ENCODE peak calls at places on chromosome 19, in seven cellular contexts. K is H1, R is neuronal stem cell, F is IMR-90, V is H9, A is mesendoderm, C is trophoblast cell. Z is an unnamed sample.

GRCh38 chr19:6717441-6717971 is 2.9 kb downstream of the C3 start:
- DNase-seq in K (no peak), R (no peak), F (no peak), V (peak; percentile 46), A (peak; percentile 66), C (no peak), Z (peak; percentile 13)

GRCh38 chr19:38285567-38285966 is 18.5 kb upstream of the C19orf33 start:
- DNase-seq in K (no peak), R (no peak), F (peak; percentile 62), V (no peak), A (no peak), C (no peak), Z (no peak)

GRCh38 chr19:29805026-29805925 is 6.5 kb upstream of the CCNE1 start:
- DNase-seq in K (no peak), R (no peak), F (peak; percentile 10), V (no peak), A (no peak), C (peak; percentile 33), Z (peak; percentile 14)

GRCh38 chr19:24069907-24070657 is 16.9 kb upstream of the ZNF254 start:
- DNase-seq in K (no peak), R (no peak), F (peak; percentile 47), V (no peak), A (no peak), C (no peak), Z (no peak)

GRCh38 chr19:13164370-13165090 is 14.3 kb downstream of the IER2 start:
- DNase-seq in K (peak; percentile 89), R (peak; percentile 80), F (peak; percentile 61), V (peak; percentile 100), A (peak; percentile 99), C (peak; percentile 31), Z (peak; percentile 65)

GRCh38 chr19:44476559-44477408 is 23.5 kb downstream of the ZNF180 start:
- DNase-seq in K (no peak), R (no peak), F (peak; percentile 15), V (no peak), A (peak; percentile 55), C (peak; percentile 5), Z (peak; percentile 30)

GRCh38 chr19:30423481-30423880 is 51.3 kb downstream of the ZNF536 start:
- DNase-seq in K (no peak), R (no peak), F (no peak), V (no peak), A (no peak), C (no peak), Z (no peak)

GRCh38 chr19:38303517-38304351 is at the start of gene C19orf33:
- DNase-seq in K (peak; percentile 69), R (no peak), F (no peak), V (peak; percentile 85), A (peak; percentile 71), C (peak; percentile 71), Z (no peak)

GRCh38 chr19:56839665-56840451 is 668 bp downstream of the PEG3 start:
- DNase-seq in K (no peak), R (peak; percentile 92), F (no peak), V (no peak), A (peak; percentile 99), C (peak; percentile 93), Z (no peak)

GRCh38 chr19:662207-662961 is 630 bp downstream of the RNF126 start:
- DNase-seq in K (no peak), R (no peak), F (peak; percentile 38), V (no peak), A (peak; percentile 78), C (peak; percentile 43), Z (peak; percentile 45)

GRCh38 chr19:1232652-1233360 is 5.0 kb downstream of the CBARP start:
- DNase-seq in K (no peak), R (no peak), F (peak; percentile 72), V (no peak), A (no peak), C (no peak), Z (peak; percentile 78)

GRCh38 chr19:48398329-48399235 is 5.1 kb downstream of the GRIN2D start:
- DNase-seq in K (peak; percentile 98), R (peak; percentile 77), F (peak; percentile 41), V (peak; percentile 97), A (peak; percentile 97), C (peak; percentile 93), Z (peak; percentile 78)

DNA sequence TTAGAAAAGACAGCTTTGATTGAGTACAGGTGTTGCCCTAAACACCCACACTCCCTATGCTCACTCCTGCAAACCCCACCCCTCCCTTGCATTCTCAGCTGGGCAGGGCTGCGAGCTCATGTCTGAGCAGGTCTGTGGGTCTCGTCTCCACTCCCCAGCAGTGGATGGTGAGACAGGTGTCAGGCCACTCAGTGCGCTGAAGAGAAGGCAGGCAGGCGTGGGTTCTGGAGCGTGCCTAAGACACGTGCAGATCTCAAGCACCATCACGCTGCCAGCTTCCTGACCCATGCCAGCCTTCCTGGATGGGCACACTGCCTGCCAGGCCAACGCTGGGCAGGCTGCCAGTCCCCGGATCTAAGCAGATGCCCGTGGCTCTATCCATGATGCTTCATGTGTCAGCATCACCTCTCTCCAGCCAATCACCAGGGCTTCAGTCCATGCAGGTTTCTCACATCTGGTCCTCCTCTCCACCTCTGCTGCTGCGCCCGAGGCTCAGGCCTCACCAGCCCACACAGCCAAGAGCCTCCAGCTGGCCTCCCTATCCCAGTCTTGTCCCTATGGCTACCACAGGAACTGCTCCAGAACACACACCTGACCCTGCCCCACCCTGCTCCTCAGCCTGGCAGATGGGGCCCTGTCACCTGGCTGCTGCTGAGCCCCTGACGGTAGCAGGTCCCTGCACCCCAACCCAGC is 42.6 kb downstream of the EPS15L1 start:
- DNase-seq in K (no peak), R (no peak), F (no peak), V (no peak), A (no peak), C (no peak), Z (no peak)
- H3K79me1 ChIP-seq in K (no peaks in the 10 kb centered on the region), R (peaks cover 11% of the 10 kb centered on the region), F (peaks cover 4% of the 10 kb centered on the region), V (no peaks in the 10 kb centered on the region), A (no peaks in the 10 kb centered on the region), C (no peaks in the 10 kb centered on the region), Z (peaks cover 32% of the 10 kb centered on the region)

GRCh38 chr19:18784786-18785120 is 6.4 kb downstream of the COMP start:
- DNase-seq in K (no peak), R (no peak), F (no peak), V (no peak), A (no peak), C (peak; percentile 41), Z (no peak)
- H2BK5ac ChIP-seq in K (no peak overlapping the region), R (no peak overlapping the region), F (no peak overlapping the region), V (no peak overlapping the region), A (no peak overlapping the region), C (no peak overlapping the region), Z (no peak overlapping the region)

DNA sequence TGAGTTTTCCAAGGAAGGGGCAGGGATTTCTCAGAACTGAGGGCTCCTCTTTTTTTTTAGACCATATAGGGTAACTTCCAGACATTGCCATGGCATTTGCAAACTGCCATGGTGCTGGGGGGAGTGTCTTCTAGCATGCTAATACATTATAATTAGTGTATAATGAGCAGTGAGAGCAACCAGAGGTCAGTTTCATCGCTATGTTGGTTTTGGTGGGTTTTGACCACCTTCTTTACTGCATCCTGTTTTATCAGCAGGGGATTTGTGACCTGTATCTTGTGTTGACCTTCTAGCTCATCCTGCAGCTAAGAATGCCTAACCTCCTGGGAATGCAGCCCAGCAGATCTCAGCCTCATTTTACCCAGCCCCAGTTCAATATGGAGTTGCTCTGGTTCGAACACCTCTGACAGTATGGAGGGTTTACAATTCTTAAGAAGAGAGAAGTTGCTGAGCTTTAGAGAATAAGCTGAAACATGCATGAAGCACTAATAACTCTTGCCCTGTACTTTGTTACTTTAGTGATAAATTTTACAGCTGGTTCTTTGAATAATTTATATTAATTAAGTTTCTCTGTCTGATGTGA is 31.6 kb downstream of the CEACAM1 start:
- DNase-seq in K (no peak), R (no peak), F (no peak), V (no peak), A (no peak), C (no peak), Z (no peak)
- H3K4me2 ChIP-seq in K (no peak overlapping the region), R (no peak overlapping the region), F (no peak overlapping the region), V (no peak overlapping the region), A (no peak overlapping the region), C (no peak overlapping the region), Z (no peak overlapping the region)

GRCh38 chr19:5114713-5115112 is 145.8 kb downstream of the KDM4B start:
- DNase-seq in K (no peak), R (no peak), F (no peak), V (no peak), A (no peak), C (no peak), Z (no peak)
- H3K79me1 ChIP-seq in K (peaks cover 2% of the 10 kb centered on the region), R (no peaks in the 10 kb centered on the region), F (peaks cover 6% of the 10 kb centered on the region), V (no peaks in the 10 kb centered on the region), A (no peaks in the 10 kb centered on the region), C (no peaks in the 10 kb centered on the region), Z (peaks cover 12% of the 10 kb centered on the region)

GRCh38 chr19:5331790-5332189 is 8.8 kb downstream of the PTPRS start:
- DNase-seq in K (no peak), R (no peak), F (no peak), V (no peak), A (no peak), C (no peak), Z (no peak)
- H2BK5ac ChIP-seq in K (no peak overlapping the region), R (no peak overlapping the region), F (no peak overlapping the region), V (no peak overlapping the region), A (no peak overlapping the region), C (no peak overlapping the region), Z (no peak overlapping the region)

GRCh38 chr19:46901701-46902401 is 41.1 kb downstream of the ARHGAP35 start:
- DNase-seq in K (no peak), R (no peak), F (peak; percentile 37), V (no peak), A (no peak), C (peak; percentile 15), Z (no peak)

GRCh38 chr19:46903458-46903857 is 42.7 kb downstream of the ARHGAP35 start:
- DNase-seq in K (no peak), R (no peak), F (no peak), V (no peak), A (peak; percentile 84), C (peak; percentile 88), Z (peak; percentile 34)

GRCh38 chr19:46902402-46902766 is 41.6 kb downstream of the ARHGAP35 start:
- DNase-seq in K (no peak), R (no peak), F (peak; percentile 31), V (no peak), A (peak; percentile 40), C (peak; percentile 84), Z (peak; percentile 28)

GRCh38 chr19:46906221-46906620 is 45.4 kb downstream of the ARHGAP35 start:
- DNase-seq in K (no peak), R (no peak), F (no peak), V (no peak), A (no peak), C (no peak), Z (no peak)

DNA sequence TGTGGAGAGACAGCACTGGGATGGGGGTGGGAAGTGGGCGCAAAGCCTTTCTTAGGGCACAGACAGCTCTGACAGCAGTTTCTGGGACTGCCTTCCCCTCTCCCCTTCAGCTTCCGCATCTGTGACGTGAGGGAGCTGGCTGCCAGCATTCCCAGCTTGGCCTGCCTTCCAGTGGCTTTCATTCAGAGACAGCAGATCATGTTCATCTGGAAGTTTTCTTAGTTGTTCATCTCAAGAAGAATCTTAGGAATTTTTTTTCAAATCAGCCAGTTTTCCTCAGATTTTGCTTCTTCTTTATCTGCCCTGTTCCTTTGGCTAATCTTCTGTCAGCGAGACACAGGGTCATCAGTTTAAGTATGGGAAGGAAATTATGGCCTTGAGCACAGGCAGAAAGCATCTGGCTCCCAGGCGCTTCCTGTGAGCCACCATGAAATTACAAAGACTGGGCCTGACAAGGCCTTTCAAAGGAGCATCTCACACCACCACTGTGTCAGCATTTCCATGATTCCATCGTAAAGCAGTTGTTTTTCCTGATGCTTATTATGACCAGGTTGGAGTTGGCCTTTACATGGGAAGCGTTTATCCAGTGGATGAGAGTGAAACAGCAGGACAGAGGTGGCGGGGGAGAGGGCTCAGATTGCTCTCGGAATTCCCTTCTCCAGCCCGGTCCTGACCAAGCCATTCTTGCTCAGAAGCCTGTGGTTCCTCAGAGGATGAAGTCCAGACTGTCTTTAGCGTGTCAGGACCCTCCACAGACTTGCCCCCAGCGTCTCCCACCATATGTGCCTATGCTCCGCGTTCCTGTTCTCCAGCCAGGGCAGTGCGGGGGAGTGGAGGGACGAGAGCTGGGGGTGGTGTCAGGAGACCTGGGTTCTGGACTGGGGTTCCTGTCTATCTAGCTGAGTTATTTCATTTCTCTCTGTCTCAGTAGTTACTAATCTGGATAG is 43.6 kb downstream of the ARHGAP35 start:
- DNase-seq in K (no peak), R (no peak), F (peak; percentile 71), V (no peak), A (peak; percentile 70), C (peak; percentile 94), Z (peak; percentile 89)
- H3K4me2 ChIP-seq in K (no peak overlapping the region), R (no peak overlapping the region), F (peak overlapping the region; percentile 2), V (no peak overlapping the region), A (no peak overlapping the region), C (peak overlapping the region; percentile 28), Z (no peak overlapping the region)

Z was measured in mesenchymal stem cell.